ENCODE peak calls at places on chromosomes 16 and 17, in five cellular contexts. R is stomach, Z is B cell, Y is GM20000, H is AG04449. K is an unnamed sample.

GRCh38 chr16:88455610-88456355 is 2.7 kb downstream of the ZFPM1 start:
- DNase-seq in R (peak), Z (peak), Y (peak), H (no peak), K (peak)

GRCh38 chr16:47142469-47143328 is 1.0 kb downstream of the NETO2 start:
- DNase-seq in R (peak), Z (peak), Y (peak), H (no peak), K (peak)

GRCh38 chr17:512311-512710 is 159.7 kb upstream of the RPH3AL start:
- DNase-seq in R (no peak), Z (no peak), Y (no peak), H (no peak), K (no peak)

GRCh38 chr17:33816842-33817241 is 438.2 kb upstream of the CCL2 start:
- DNase-seq in R (no peak), Z (no peak), Y (no peak), H (no peak), K (no peak)

GRCh38 chr16:57653936-57654335 is 14.2 kb upstream of the ADGRG3 start:
- DNase-seq in R (no peak), Z (no peak), Y (no peak), H (no peak), K (no peak)

GRCh38 chr16:28310796-28311195 is 18.5 kb downstream of the SBK1 start:
- DNase-seq in R (no peak), Z (no peak), Y (no peak), H (no peak), K (no peak)

GRCh38 chr16:59573528-59574271 is 839.6 kb upstream of the GOT2 start:
- DNase-seq in R (no peak), Z (no peak), Y (no peak), H (peak), K (no peak)

GRCh38 chr16:11310997-11311561 is 29.9 kb upstream of the PRM1 start:
- DNase-seq in R (no peak), Z (peak), Y (peak), H (no peak), K (peak)

GRCh38 chr16:56776562-56776961 is 46.6 kb downstream of the NUP93 start:
- DNase-seq in R (peak), Z (no peak), Y (no peak), H (no peak), K (no peak)

GRCh38 chr16:19115148-19116021 is 1.6 kb downstream of the ITPRIPL2 start:
- DNase-seq in R (no peak), Z (peak), Y (no peak), H (no peak), K (no peak)

GRCh38 chr17:2233441-2233947 is 70.1 kb downstream of the SMG6 start:
- DNase-seq in R (no peak), Z (no peak), Y (no peak), H (no peak), K (no peak)

GRCh38 chr17:74332763-74333220 is 6.8 kb downstream of the KIF19 start:
- DNase-seq in R (no peak), Z (no peak), Y (no peak), H (no peak), K (no peak)

GRCh38 chr16:70437582-70438324 is 1.1 kb downstream of the ST3GAL2 start:
- DNase-seq in R (no peak), Z (no peak), Y (peak), H (no peak), K (peak)

DNA sequence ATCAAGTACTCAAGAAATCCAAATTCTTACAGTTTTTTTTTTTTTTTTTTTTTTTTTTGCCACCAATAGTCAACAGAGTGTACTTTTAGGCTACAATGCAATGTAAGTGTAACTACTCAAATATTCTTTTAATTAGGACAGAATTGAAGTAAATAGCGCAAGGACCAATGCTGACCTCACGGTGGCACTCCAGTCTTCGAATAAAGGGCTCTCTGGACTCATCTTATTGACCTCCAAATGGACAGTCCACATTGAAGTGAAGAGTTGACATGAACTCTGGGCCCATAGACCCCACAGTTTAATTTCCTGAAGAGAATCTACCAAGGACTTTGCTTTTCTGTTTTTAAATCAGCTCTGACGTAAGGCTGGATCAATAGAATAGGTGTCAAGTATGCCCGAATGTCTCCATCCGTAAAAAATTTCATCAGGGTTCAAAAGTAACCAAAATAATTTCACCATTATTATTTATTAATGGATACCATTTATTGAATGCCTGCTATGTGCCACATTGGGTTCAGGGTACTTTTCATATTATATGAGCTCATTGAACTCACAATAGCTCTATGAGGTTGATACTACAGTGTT is 7.3 kb upstream of the DDX52 start:
- DNase-seq in R (no peak), Z (no peak), Y (peak), H (no peak), K (peak)
- TF ChIP-seq CTCF in R (peak), Z (no peak), Y (peak), H (peak), K (peak)

GRCh38 chr17:41957058-41957868 is 9.3 kb upstream of the CNP start:
- DNase-seq in R (no peak), Z (no peak), Y (no peak), H (no peak), K (no peak)

GRCh38 chr17:41957869-41958231 is 8.7 kb upstream of the CNP start:
- DNase-seq in R (no peak), Z (no peak), Y (no peak), H (no peak), K (no peak)

GRCh38 chr17:41959030-41959335 is 7.6 kb upstream of the CNP start:
- DNase-seq in R (no peak), Z (no peak), Y (no peak), H (no peak), K (no peak)

GRCh38 chr17:41962111-41962510 is 4.5 kb upstream of the CNP start:
- DNase-seq in R (no peak), Z (no peak), Y (no peak), H (no peak), K (no peak)

GRCh38 chr17:41959336-41960095 is 7.1 kb upstream of the CNP start:
- DNase-seq in R (no peak), Z (no peak), Y (peak), H (no peak), K (peak)
- TF ChIP-seq CTCF in R (peak), Z (no peak), Y (no peak), H (peak), K (no peak)

GRCh38 chr17:58974354-58974753 is 132.3 kb downstream of the TRIM37 start:
- DNase-seq in R (no peak), Z (no peak), Y (no peak), H (no peak), K (peak)
- TF ChIP-seq CTCF in R (no peak), Z (no peak), Y (no peak), H (no peak), K (no peak)

GRCh38 chr16:83996481-83997252 is 28.6 kb downstream of the NECAB2 start:
- DNase-seq in R (no peak), Z (no peak), Y (no peak), H (no peak), K (no peak)
- TF ChIP-seq CTCF in R (no peak), Z (no peak), Y (no peak), H (no peak), K (no peak)

GRCh38 chr16:14400285-14400977 is 229.6 kb downstream of the PARN start:
- DNase-seq in R (no peak), Z (no peak), Y (no peak), H (no peak), K (no peak)

GRCh38 chr16:14407786-14408399 is 222.2 kb downstream of the PARN start:
- DNase-seq in R (no peak), Z (no peak), Y (no peak), H (no peak), K (no peak)

GRCh38 chr16:14401839-14402115 is 228.3 kb downstream of the PARN start:
- DNase-seq in R (no peak), Z (no peak), Y (no peak), H (no peak), K (no peak)

GRCh38 chr16:14409563-14409962 is 220.5 kb downstream of the PARN start:
- DNase-seq in R (no peak), Z (no peak), Y (no peak), H (peak), K (no peak)

GRCh38 chr16:14405611-14406537 is 224.2 kb downstream of the PARN start:
- DNase-seq in R (peak), Z (no peak), Y (peak), H (no peak), K (peak)
- TF ChIP-seq CTCF in R (no peak), Z (no peak), Y (no peak), H (no peak), K (no peak)

K was measured in GM13976.